ENCODE peak calls at places on chromosomes 4 and X, in ten cellular contexts. U, R, O, J, L, M, I, Q, S and B are unnamed samples. For H3K9me3, the result is how much of the 10 kb centered on the place peaks cover.

GRCh38 chr4:15469402-15470148 is at the start of gene CC2D2A:
- DNase-seq in L (no peak), J (peak), Q (peak), R (peak), M (no peak), S (peak), U (no peak), I (peak), O (no peak), B (no peak)

GRCh38 chrX:19303216-19303880 is 40.4 kb upstream of the PDHA1 start:
- DNase-seq in U (no peak), I (no peak), O (no peak), S (no peak), J (peak), L (no peak), Q (peak), M (no peak), R (peak), B (no peak)

GRCh38 chr4:13611283-13611842 is 16.2 kb downstream of the BOD1L1 start:
- DNase-seq in U (peak), S (no peak), I (no peak), L (no peak), Q (no peak), R (no peak), J (peak), O (no peak), M (peak), B (peak)

GRCh38 chrX:133323450-133323849 is 91.8 kb downstream of the GPC4 start:
- DNase-seq in Q (peak), I (no peak), O (no peak), U (no peak), J (no peak), R (no peak), M (no peak), S (peak), L (no peak), B (no peak)

GRCh38 chr4:184815046-184815877 is 10.5 kb downstream of the ACSL1 start:
- DNase-seq in M (no peak), J (peak), S (peak), L (no peak), U (peak), I (peak), O (peak), Q (peak), R (peak), B (peak)

GRCh38 chr4:176676901-176677300 is 115.8 kb downstream of the VEGFC start:
- DNase-seq in I (no peak), M (no peak), L (no peak), S (no peak), R (no peak), U (no peak), J (peak), O (no peak), Q (no peak), B (no peak)

GRCh38 chr4:113636438-113636818 is 125.1 kb downstream of the CAMK2D start:
- DNase-seq in M (no peak), L (peak), Q (no peak), J (no peak), S (peak), R (no peak), O (no peak), I (no peak), U (peak), B (no peak)

GRCh38 chr4:109557433-109557832 is 2.6 kb upstream of the MCUB start:
- DNase-seq in S (no peak), U (no peak), J (no peak), R (peak), L (no peak), O (no peak), I (no peak), M (no peak), Q (no peak), B (peak)

GRCh38 chr4:75769044-75769443 is 44.7 kb downstream of the USO1 start:
- DNase-seq in U (no peak), M (no peak), R (no peak), J (peak), L (no peak), I (no peak), O (no peak), S (no peak), Q (peak), B (no peak)

GRCh38 chr4:3871181-3871852 is 105.1 kb downstream of the ADRA2C start:
- DNase-seq in S (no peak), O (peak), J (peak), I (no peak), U (no peak), M (no peak), R (no peak), L (peak), Q (peak), B (peak)

GRCh38 chr4:78654809-78655208 is 103.2 kb downstream of the ANXA3 start:
- DNase-seq in M (peak), Q (no peak), L (no peak), J (peak), U (no peak), R (no peak), O (no peak), I (no peak), S (no peak), B (no peak)

GRCh38 chrX:17553451-17553850 is 178.5 kb downstream of the NHS start:
- DNase-seq in U (no peak), S (no peak), Q (no peak), O (no peak), L (no peak), I (peak), R (no peak), J (peak), M (no peak), B (no peak)

GRCh38 chr4:53937918-53938317 is 126.5 kb downstream of the CHIC2 start:
- DNase-seq in U (no peak), Q (peak), L (no peak), R (no peak), I (no peak), S (no peak), M (peak), O (no peak), J (peak), B (no peak)

GRCh38 chr4:15654556-15655222 is 468 bp downstream of the FBXL5 start:
- DNase-seq in U (peak), S (peak), Q (peak), L (peak), I (peak), R (peak), O (peak), J (peak), M (no peak), B (peak)

GRCh38 chr4:6331018-6331417 is 61.4 kb downstream of the WFS1 start:
- DNase-seq in J (peak), S (peak), Q (peak), U (peak), M (no peak), L (peak), I (no peak), R (no peak), O (no peak), B (no peak)

GRCh38 chr4:149910604-149911367 is 95.1 kb upstream of the IQCM start:
- DNase-seq in L (no peak), J (no peak), M (no peak), R (no peak), U (no peak), O (no peak), I (no peak), S (no peak), Q (no peak), B (no peak)

GRCh38 chr4:6910340-6910959 is 824 bp downstream of the TBC1D14 start:
- DNase-seq in R (no peak), Q (peak), M (no peak), L (no peak), I (peak), S (peak), U (no peak), J (peak), O (peak), B (no peak)

GRCh38 chr4:19205853-19206252 is 1045.9 kb upstream of the SLIT2 start:
- DNase-seq in M (no peak), Q (no peak), L (no peak), R (no peak), U (no peak), S (no peak), O (no peak), I (no peak), J (no peak), B (no peak)
- H3K9me3 ChIP-seq in M (under half), Q (under half), L (under half), R (under half), U (under half), S (under half), O (under half), I (under half), J (under half), B (under half)

GRCh38 chr4:84727491-84727890 is 144.6 kb downstream of the CDS1 start:
- DNase-seq in Q (no peak), J (no peak), U (no peak), R (no peak), S (no peak), I (no peak), L (no peak), M (no peak), O (no peak), B (no peak)
- H3K9me3 ChIP-seq in Q (under half), J (under half), U (under half), R (under half), S (under half), I (under half), L (under half), M (under half), O (under half), B (under half)

GRCh38 chrX:41900321-41900720 is 23.0 kb downstream of the CASK start:
- DNase-seq in U (peak), I (no peak), M (no peak), R (no peak), J (no peak), L (no peak), Q (no peak), O (no peak), S (no peak), B (no peak)

GRCh38 chrX:41890026-41890423 is 33.3 kb downstream of the CASK start:
- DNase-seq in Q (no peak), O (no peak), J (no peak), R (no peak), L (no peak), U (no peak), M (no peak), S (peak), I (no peak), B (no peak)

DNA sequence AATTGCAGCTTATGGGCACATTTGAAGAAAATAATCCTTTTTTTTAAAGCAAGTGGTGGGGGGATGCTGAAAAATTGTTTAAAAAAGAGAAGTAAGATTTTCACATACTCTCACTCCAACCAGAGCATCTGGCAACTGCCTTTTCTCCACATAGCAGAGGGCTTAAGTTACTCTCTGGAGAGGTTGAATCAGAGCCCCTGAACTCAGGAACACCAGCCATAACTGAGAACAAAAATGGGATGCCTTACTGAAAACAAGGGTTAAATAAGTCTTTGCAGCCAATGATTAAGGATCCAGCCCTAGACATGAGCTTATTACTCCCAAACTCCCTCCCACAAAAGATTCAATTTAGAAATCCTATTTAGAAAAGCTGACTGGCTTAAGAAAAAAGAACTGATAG is 27.5 kb downstream of the CASK start:
- DNase-seq in J (peak), O (no peak), R (no peak), L (no peak), Q (no peak), M (no peak), S (no peak), I (no peak), U (peak), B (no peak)
- H3K9me3 ChIP-seq in J (under half), O (under half), R (under half), L (under half), Q (under half), M (under half), S (under half), I (under half), U (under half), B (under half)

GRCh38 chrX:64188901-64189300 is 16.6 kb downstream of the AMER1 start:
- DNase-seq in M (no peak), O (no peak), I (peak), J (no peak), U (no peak), Q (no peak), L (no peak), R (no peak), S (no peak), B (no peak)
- H3K9me3 ChIP-seq in M (under half), O (under half), I (under half), J (under half), U (under half), Q (under half), L (under half), R (under half), S (under half), B (under half)

DNA sequence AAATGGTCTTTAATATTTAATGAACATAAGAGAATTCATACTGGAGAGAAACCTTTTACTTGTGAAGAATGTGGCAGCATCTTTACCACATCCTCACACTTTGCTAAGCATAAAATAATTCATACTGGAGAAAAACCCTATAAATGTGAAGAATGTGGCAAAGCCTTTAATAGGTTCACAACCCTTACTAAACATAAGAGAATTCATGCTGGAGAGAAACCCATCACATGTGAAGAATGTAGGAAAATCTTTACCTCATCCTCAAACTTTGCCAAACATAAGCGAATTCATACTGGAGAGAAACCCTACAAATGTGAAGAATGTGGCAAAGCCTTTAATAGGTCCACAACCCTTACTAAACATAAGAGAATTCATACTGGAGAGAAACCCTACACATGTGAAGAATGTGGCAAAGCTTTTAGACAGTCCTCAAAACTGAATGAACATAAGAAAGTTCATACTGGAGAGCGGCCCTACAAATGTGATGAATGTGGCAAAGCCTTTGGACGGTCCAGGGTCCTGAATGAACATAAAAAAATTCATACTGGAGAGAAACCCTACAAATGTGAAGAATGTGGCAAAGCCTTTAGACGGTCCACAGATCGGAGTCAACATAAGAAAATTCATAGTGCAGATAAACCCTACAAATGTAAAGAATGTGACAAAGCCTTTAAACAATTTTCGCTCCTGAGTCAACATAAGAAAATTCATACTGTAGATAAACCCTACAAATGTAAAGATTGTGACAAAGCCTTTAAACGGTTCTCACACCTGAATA is 35.6 kb downstream of the ZNF141 start:
- DNase-seq in R (no peak), S (no peak), J (no peak), L (no peak), O (no peak), M (no peak), U (no peak), Q (no peak), I (no peak), B (no peak)
- H3K9me3 ChIP-seq in R (under half), S (under half), J (under half), L (half or more), O (half or more), M (under half), U (half or more), Q (half or more), I (half or more), B (half or more)

GRCh38 chr4:212438-213174 is 88.3 kb downstream of the ZNF718 start:
- DNase-seq in R (peak), U (no peak), O (peak), Q (no peak), M (peak), S (peak), J (peak), I (no peak), L (no peak), B (peak)
- H3K9me3 ChIP-seq in R (under half), U (under half), O (under half), Q (under half), M (under half), S (under half), J (under half), I (under half), L (under half), B (half or more)